ENCODE peak calls at places on chromosomes 11 and 22, in eight cellular contexts. X, O, A, L, M, Y, R and W are unnamed samples.

GRCh38 chr11:134654161-134654915 is 242.3 kb upstream of the B3GAT1 start:
- DNase-seq in X (peak), O (no peak), A (no peak), L (no peak), M (no peak), Y (no peak), R (peak), W (peak)

GRCh38 chr11:17343907-17344306 is 7.7 kb upstream of the NCR3LG1 start:
- DNase-seq in X (no peak), O (peak), A (no peak), L (no peak), M (no peak), Y (no peak), R (no peak), W (no peak)

GRCh38 chr11:66747480-66747879 is 18.5 kb upstream of the SPTBN2 start:
- DNase-seq in X (no peak), O (no peak), A (no peak), L (no peak), M (no peak), Y (no peak), R (no peak), W (no peak)

GRCh38 chr11:35682230-35683195 is 19.9 kb downstream of the TRIM44 start:
- DNase-seq in X (no peak), O (no peak), A (no peak), L (peak), M (no peak), Y (no peak), R (no peak), W (no peak)

GRCh38 chr11:554824-555499 is 5.6 kb downstream of the LMNTD2 start:
- DNase-seq in X (no peak), O (no peak), A (peak), L (peak), M (peak), Y (peak), R (peak), W (no peak)

GRCh38 chr22:38083931-38084631 is at the start of gene SLC16A8:
- DNase-seq in X (no peak), O (no peak), A (no peak), L (no peak), M (no peak), Y (peak), R (no peak), W (no peak)

GRCh38 chr11:23991140-23991539 is 505.7 kb upstream of the LUZP2 start:
- DNase-seq in X (no peak), O (no peak), A (no peak), L (no peak), M (no peak), Y (no peak), R (no peak), W (no peak)

GRCh38 chr22:50562523-50563409 is at the start of gene SYCE3:
- DNase-seq in X (peak), O (peak), A (peak), L (peak), M (peak), Y (peak), R (peak), W (peak)

GRCh38 chr11:10990160-10990559 is 132.3 kb upstream of the ZBED5 start:
- DNase-seq in X (no peak), O (no peak), A (no peak), L (no peak), M (no peak), Y (no peak), R (no peak), W (no peak)